ENCODE peak calls at places on chromosome 21, in four cellular contexts. B is colonic mucosa; T is CD4-positive, alpha-beta T cell; D is substantia nigra. R is an unnamed sample.

GRCh38 chr21:43188712-43189151 is 19.9 kb downstream of the CRYAA start:
- DNase-seq in B (peak), T (no peak), D (peak), R (no peak)

GRCh38 chr21:18164933-18165332 is 79.7 kb upstream of the CHODL start:
- DNase-seq in B (no peak), T (no peak), D (no peak), R (no peak)

GRCh38 chr21:34819357-34819999 is 150.7 kb downstream of the CLIC6 start:
- DNase-seq in B (peak), T (no peak), D (no peak), R (no peak)

GRCh38 chr21:15063821-15064575 is 802 bp downstream of the NRIP1 start:
- DNase-seq in B (peak), T (no peak), D (peak), R (peak)

GRCh38 chr21:45105906-45106485 is 31.6 kb downstream of the ADARB1 start:
- DNase-seq in B (no peak), T (no peak), D (no peak), R (no peak)

GRCh38 chr21:38780879-38781278 is 24.9 kb upstream of the ETS2 start:
- DNase-seq in B (no peak), T (no peak), D (no peak), R (no peak)

GRCh38 chr21:42937960-42938580 is 12.6 kb upstream of the ERVH48-1 start:
- DNase-seq in B (no peak), T (no peak), D (no peak), R (no peak)

GRCh38 chr21:45153358-45154318 is 79.3 kb downstream of the ADARB1 start:
- DNase-seq in B (peak), T (no peak), D (no peak), R (no peak)

GRCh38 chr21:36535618-36536241 is 55.8 kb upstream of the CLDN14 start:
- DNase-seq in B (no peak), T (no peak), D (no peak), R (no peak)

GRCh38 chr21:18622383-18622782 is 218.8 kb upstream of the TMPRSS15 start:
- DNase-seq in B (no peak), T (no peak), D (no peak), R (no peak)

GRCh38 chr21:41640756-41641509 is 125.9 kb downstream of the RIPK4 start:
- DNase-seq in B (no peak), T (no peak), D (no peak), R (no peak)

GRCh38 chr21:15978158-15978805 is 248.5 kb downstream of the USP25 start:
- DNase-seq in B (no peak), T (no peak), D (no peak), R (no peak)

GRCh38 chr21:42988234-42988965 is 14.0 kb downstream of the PKNOX1 start:
- DNase-seq in B (no peak), T (no peak), D (no peak), R (no peak)

GRCh38 chr21:38965910-38966504 is 160.3 kb downstream of the ETS2 start:
- DNase-seq in B (peak), T (no peak), D (no peak), R (no peak)

GRCh38 chr21:39525129-39525528 is 73.4 kb downstream of the SH3BGR start:
- DNase-seq in B (no peak), T (no peak), D (no peak), R (no peak)

GRCh38 chr21:36698160-36699025 is 522 bp upstream of the SIM2 start:
- DNase-seq in B (no peak), T (no peak), D (no peak), R (no peak)

GRCh38 chr21:27741736-27742135 is 774.8 kb upstream of the ADAMTS5 start:
- DNase-seq in B (no peak), T (no peak), D (no peak), R (no peak)

GRCh38 chr21:27735699-27736098 is 768.8 kb upstream of the ADAMTS5 start:
- DNase-seq in B (no peak), T (no peak), D (no peak), R (no peak)

GRCh38 chr21:27740084-27740483 is 773.2 kb upstream of the ADAMTS5 start:
- DNase-seq in B (no peak), T (no peak), D (no peak), R (no peak)

GRCh38 chr21:27743971-27744564 is 777.2 kb upstream of the ADAMTS5 start:
- DNase-seq in B (no peak), T (no peak), D (no peak), R (no peak)

GRCh38 chr21:27739187-27739586 is 772.3 kb upstream of the ADAMTS5 start:
- DNase-seq in B (no peak), T (no peak), D (no peak), R (no peak)
- H3K27ac ChIP-seq in B (no peak), T (no peak), D (no peak), R (no peak)

DNA sequence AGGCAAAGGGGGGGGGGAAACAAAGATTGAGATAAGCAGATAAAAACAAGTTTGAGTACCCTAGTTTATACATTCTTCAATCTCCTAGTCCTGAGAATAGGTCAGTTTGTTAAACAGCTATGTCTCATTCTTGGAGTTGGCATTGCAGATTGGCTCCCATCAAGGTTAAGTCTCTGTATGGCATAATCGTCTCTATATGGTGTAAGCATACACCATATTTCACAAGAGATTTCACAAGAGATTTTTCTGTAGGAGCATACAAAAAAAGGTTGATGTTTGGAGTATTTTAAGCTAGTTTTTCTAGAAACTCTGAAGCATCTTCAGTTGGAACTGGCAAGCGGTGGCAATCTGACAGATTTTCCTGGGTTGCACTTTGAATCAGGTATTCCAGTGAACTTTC is 35.8 kb downstream of the NCAM2 start:
- DNase-seq in B (no peak), T (no peak), D (no peak), R (peak)
- H3K27ac ChIP-seq in B (no peak), T (no peak), D (no peak), R (peak)

GRCh38 chr21:27173052-27173451 is 206.2 kb upstream of the ADAMTS5 start:
- DNase-seq in B (no peak), T (no peak), D (no peak), R (no peak)

GRCh38 chr21:27171704-27172103 is 204.8 kb upstream of the ADAMTS5 start:
- DNase-seq in B (no peak), T (no peak), D (no peak), R (no peak)

GRCh38 chr21:27164208-27165172 is 197.6 kb upstream of the ADAMTS5 start:
- DNase-seq in B (no peak), T (no peak), D (no peak), R (no peak)

GRCh38 chr21:27168084-27168483 is 201.2 kb upstream of the ADAMTS5 start:
- DNase-seq in B (no peak), T (no peak), D (no peak), R (no peak)
- H3K27ac ChIP-seq in B (no peak), T (no peak), D (no peak), R (no peak)

GRCh38 chr21:33434770-33435360 is 31.7 kb downstream of the IFNGR2 start:
- DNase-seq in B (no peak), T (no peak), D (no peak), R (peak)

GRCh38 chr21:33433001-33433400 is 29.8 kb downstream of the IFNGR2 start:
- DNase-seq in B (no peak), T (no peak), D (no peak), R (no peak)

GRCh38 chr21:33430858-33431257 is 27.6 kb downstream of the IFNGR2 start:
- DNase-seq in B (no peak), T (no peak), D (no peak), R (no peak)

GRCh38 chr21:33432496-33432895 is 29.3 kb downstream of the IFNGR2 start:
- DNase-seq in B (no peak), T (no peak), D (no peak), R (no peak)

GRCh38 chr21:33433425-33434114 is 30.4 kb downstream of the IFNGR2 start:
- DNase-seq in B (no peak), T (no peak), D (peak), R (peak)
- H3K27ac ChIP-seq in B (peak), T (peak), D (peak), R (no peak)

DNA sequence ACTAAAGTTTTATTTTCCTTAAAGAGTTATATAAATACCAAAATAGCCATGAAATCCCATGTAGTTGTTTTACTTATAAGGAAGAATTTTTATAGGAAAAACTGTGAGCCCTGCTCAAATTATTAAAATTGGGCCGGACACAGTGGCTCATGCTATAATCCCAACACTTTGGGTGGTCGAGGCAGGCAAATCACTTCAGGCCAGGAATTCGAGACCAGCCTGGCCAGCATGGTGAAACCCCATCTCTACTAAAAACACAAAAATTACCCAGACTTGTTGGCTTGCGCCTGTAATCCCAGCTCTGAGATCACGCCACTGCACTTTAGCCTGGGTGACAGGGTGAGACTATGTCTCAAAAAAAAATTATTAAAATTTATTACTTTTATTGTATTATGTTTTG is 149.3 kb downstream of the MRPL39 start:
- DNase-seq in B (no peak), T (no peak), D (no peak), R (no peak)
- H3K27ac ChIP-seq in B (no peak), T (no peak), D (no peak), R (no peak)